ENCODE peak calls at places on chromosomes 4 and X, in eight cellular contexts. R is H9; N is H7; G is iris pigment epithelial cell; P is T-helper 9 cell; K is astrocyte; A is stimulated activated naive CD8-positive, alpha-beta T cell treated with anti-CD3 and anti-CD28 coated beads, Interleukin-15, Interleukin-2, amounts not matched to agents 100 U/mL and 50 U/mL, for 24 hours; H is body of pancreas. V is an unnamed sample.
A peak's percentile ranks its signal among the peaks of the same experiment; 100 is the strongest.

GRCh38 chrX:123626962-123627361 is 105.9 kb downstream of the THOC2 start:
- DNase-seq in R (no peak), N (no peak), G (peak; percentile 62), P (no peak), K (peak; percentile 82), A (no peak), H (no peak), V (peak; percentile 65)

GRCh38 chr4:175671491-175671934 is 140.6 kb downstream of the GPM6A start:
- DNase-seq in R (peak; percentile 61), N (peak; percentile 19), G (peak; percentile 3), P (no peak), K (peak; percentile 2), A (no peak), H (no peak), V (no peak)

GRCh38 chrX:108699368-108699767 is 37.0 kb downstream of the IRS4 start:
- DNase-seq in R (no peak), N (peak; percentile 14), G (peak; percentile 15), P (no peak), K (peak; percentile 2), A (no peak), H (no peak), V (peak; percentile 44)

GRCh38 chrX:100658936-100659335 is 14.9 kb downstream of the SRPX2 start:
- DNase-seq in R (no peak), N (no peak), G (no peak), P (no peak), K (no peak), A (no peak), H (no peak), V (no peak)

GRCh38 chrX:138128025-138128671 is 562.2 kb downstream of the ZIC3 start:
- DNase-seq in R (peak; percentile 32), N (peak; percentile 8), G (peak; percentile 28), P (no peak), K (peak; percentile 9), A (peak; percentile 3), H (no peak), V (peak; percentile 36)

GRCh38 chr4:101730291-101731117 is 60.0 kb upstream of the BANK1 start:
- DNase-seq in R (peak; percentile 69), N (peak; percentile 30), G (peak; percentile 80), P (peak; percentile 21), K (peak; percentile 66), A (peak; percentile 53), H (peak; percentile 72), V (peak; percentile 86)

GRCh38 chr4:8319731-8320385 is 50.3 kb downstream of the HTRA3 start:
- DNase-seq in R (no peak), N (no peak), G (no peak), P (no peak), K (peak; percentile 18), A (no peak), H (peak; percentile 8), V (no peak)

GRCh38 chr4:113653871-113654270 is 107.7 kb downstream of the CAMK2D start:
- DNase-seq in R (no peak), N (no peak), G (no peak), P (no peak), K (no peak), A (no peak), H (no peak), V (no peak)

GRCh38 chr4:94244087-94244828 is 36.6 kb downstream of the SMARCAD1 start:
- DNase-seq in R (no peak), N (no peak), G (no peak), P (no peak), K (no peak), A (no peak), H (no peak), V (no peak)

GRCh38 chr4:46123872-46124755 is at the start of gene GABRG1:
- DNase-seq in R (peak; percentile 89), N (peak; percentile 11), G (no peak), P (no peak), K (no peak), A (no peak), H (no peak), V (no peak)

GRCh38 chr4:932713-933070 is 432 bp downstream of the TMEM175 start:
- DNase-seq in R (peak; percentile 38), N (peak; percentile 72), G (no peak), P (no peak), K (peak; percentile 32), A (no peak), H (no peak), V (no peak)

GRCh38 chr4:68369474-68369805 is 19.6 kb upstream of the YTHDC1 start:
- DNase-seq in R (no peak), N (no peak), G (no peak), P (no peak), K (peak; percentile 75), A (no peak), H (no peak), V (no peak)

GRCh38 chrX:130055899-130056298 is 54.4 kb downstream of the ELF4 start:
- DNase-seq in R (peak; percentile 33), N (peak; percentile 81), G (no peak), P (no peak), K (no peak), A (no peak), H (no peak), V (no peak)

GRCh38 chr4:108193891-108194672 is 25.4 kb upstream of the LEF1 start:
- DNase-seq in R (peak; percentile 41), N (peak; percentile 72), G (peak; percentile 6), P (no peak), K (no peak), A (no peak), H (no peak), V (peak; percentile 35)

GRCh38 chr4:1218892-1219552 is 29.9 kb downstream of the CTBP1 start:
- DNase-seq in R (no peak), N (no peak), G (no peak), P (no peak), K (no peak), A (no peak), H (no peak), V (no peak)

GRCh38 chr4:7352486-7352885 is 82.2 kb downstream of the PSAPL1 start:
- DNase-seq in R (no peak), N (no peak), G (no peak), P (no peak), K (no peak), A (no peak), H (no peak), V (no peak)

GRCh38 chrX:136271300-136271699 is 20.1 kb upstream of the MAP7D3 start:
- DNase-seq in R (no peak), N (no peak), G (no peak), P (no peak), K (no peak), A (no peak), H (no peak), V (no peak)

GRCh38 chr4:98739718-98740117 is 81.3 kb upstream of the TSPAN5 start:
- DNase-seq in R (no peak), N (no peak), G (no peak), P (no peak), K (no peak), A (no peak), H (no peak), V (no peak)

GRCh38 chr4:132108784-132109183 is 1040.3 kb upstream of the PCDH10 start:
- DNase-seq in R (no peak), N (no peak), G (peak; percentile 68), P (no peak), K (peak; percentile 66), A (no peak), H (no peak), V (peak; percentile 26)

GRCh38 chr4:10144971-10145370 is 28.4 kb upstream of the WDR1 start:
- DNase-seq in R (no peak), N (no peak), G (no peak), P (no peak), K (no peak), A (no peak), H (no peak), V (no peak)

GRCh38 chrX:85516131-85516530 is 136.7 kb upstream of the POF1B start:
- DNase-seq in R (no peak), N (no peak), G (no peak), P (no peak), K (no peak), A (no peak), H (no peak), V (no peak)

GRCh38 chr4:78293841-78294301 is 236.7 kb downstream of the FRAS1 start:
- DNase-seq in R (no peak), N (no peak), G (peak; percentile 85), P (no peak), K (peak; percentile 94), A (no peak), H (no peak), V (peak; percentile 84)

GRCh38 chr4:73599182-73599581 is 21.1 kb downstream of the RASSF6 start:
- DNase-seq in R (peak; percentile 82), N (peak; percentile 38), G (peak; percentile 90), P (no peak), K (peak; percentile 70), A (no peak), H (peak; percentile 54), V (peak; percentile 53)

GRCh38 chr4:78565971-78566372 is 14.4 kb downstream of the ANXA3 start:
- DNase-seq in R (no peak), N (no peak), G (peak; percentile 81), P (no peak), K (peak; percentile 85), A (no peak), H (no peak), V (peak; percentile 75)

GRCh38 chr4:12414181-12414812 is 985.6 kb upstream of the HS3ST1 start:
- DNase-seq in R (no peak), N (no peak), G (no peak), P (no peak), K (no peak), A (no peak), H (no peak), V (no peak)

GRCh38 chrX:68633981-68634380 is 13.5 kb upstream of the STARD8 start:
- DNase-seq in R (no peak), N (no peak), G (no peak), P (no peak), K (no peak), A (no peak), H (no peak), V (no peak)

GRCh38 chrX:24619647-24620046 is 27.5 kb downstream of the PCYT1B start:
- DNase-seq in R (no peak), N (no peak), G (peak; percentile 45), P (no peak), K (peak; percentile 52), A (no peak), H (no peak), V (peak; percentile 73)

GRCh38 chr4:166088576-166088975 is 215.5 kb downstream of the TLL1 start:
- DNase-seq in R (no peak), N (no peak), G (no peak), P (no peak), K (no peak), A (no peak), H (no peak), V (no peak)

V was measured in cardiac fibroblast.